ENCODE peak calls at places on chromosomes 2 and 18, in five cellular contexts. F is astrocyte of the spinal cord, J is GM12865, Q is neural progenitor cell, B is heart left ventricle. I is an unnamed sample.

GRCh38 chr2:216857131-216857550 is 2.7 kb downstream of the TNP1 start:
- DNase-seq in Q (peak; percentile 4), J (no peak), F (peak; percentile 62), B (no peak), I (no peak)

GRCh38 chr2:171626949-171627348 is 60.3 kb upstream of the DYNC1I2 start:
- DNase-seq in Q (no peak), B (no peak), F (no peak), J (no peak), I (no peak)

GRCh38 chr18:74397572-74397971 is 59.5 kb downstream of the DIPK1C start:
- DNase-seq in J (no peak), Q (no peak), B (no peak), F (no peak), I (no peak)

GRCh38 chr18:58714259-58714658 is 43.0 kb downstream of the MALT1 start:
- DNase-seq in B (no peak), J (no peak), F (no peak), Q (no peak), I (no peak)

GRCh38 chr2:130839011-130839780 is 2.5 kb downstream of the ARHGEF4 start:
- DNase-seq in Q (no peak), F (no peak), B (no peak), J (no peak), I (no peak)

GRCh38 chr18:8412117-8412516 is 197.1 kb upstream of the RAB12 start:
- DNase-seq in Q (no peak), J (no peak), B (no peak), F (no peak), I (no peak)

GRCh38 chr2:37523861-37524362 is 147.5 kb downstream of the CDC42EP3 start:
- DNase-seq in B (peak; percentile 56), F (peak; percentile 57), Q (no peak), J (no peak), I (no peak)

GRCh38 chr2:52269696-52270485 is 1238.0 kb upstream of the NRXN1 start:
- DNase-seq in F (peak; percentile 80), J (no peak), Q (no peak), B (no peak), I (no peak)

GRCh38 chr2:27255660-27256059 is 7.2 kb downstream of the SLC30A3 start:
- DNase-seq in B (no peak), F (peak; percentile 24), Q (no peak), J (no peak), I (no peak)

GRCh38 chr2:191188550-191189093 is 37.8 kb upstream of the STAT4 start:
- DNase-seq in J (no peak), Q (no peak), B (no peak), F (no peak), I (no peak)
- TF ChIP-seq CTCF in J (no peak), Q (no peak), B (no peak), F (no peak), I (no peak)

GRCh38 chr2:112061840-112062239 is 6.8 kb downstream of the TMEM87B start:
- DNase-seq in F (no peak), J (no peak), Q (no peak), B (no peak), I (no peak)

GRCh38 chr2:112062894-112063293 is 7.8 kb downstream of the TMEM87B start:
- DNase-seq in F (no peak), Q (no peak), J (peak; percentile 31), B (no peak), I (no peak)

GRCh38 chr2:112061299-112061698 is 6.2 kb downstream of the TMEM87B start:
- DNase-seq in F (no peak), B (no peak), J (no peak), Q (no peak), I (no peak)

GRCh38 chr2:112065966-112066365 is 10.9 kb downstream of the TMEM87B start:
- DNase-seq in B (no peak), F (peak; percentile 55), Q (no peak), J (no peak), I (peak; percentile 40)

DNA sequence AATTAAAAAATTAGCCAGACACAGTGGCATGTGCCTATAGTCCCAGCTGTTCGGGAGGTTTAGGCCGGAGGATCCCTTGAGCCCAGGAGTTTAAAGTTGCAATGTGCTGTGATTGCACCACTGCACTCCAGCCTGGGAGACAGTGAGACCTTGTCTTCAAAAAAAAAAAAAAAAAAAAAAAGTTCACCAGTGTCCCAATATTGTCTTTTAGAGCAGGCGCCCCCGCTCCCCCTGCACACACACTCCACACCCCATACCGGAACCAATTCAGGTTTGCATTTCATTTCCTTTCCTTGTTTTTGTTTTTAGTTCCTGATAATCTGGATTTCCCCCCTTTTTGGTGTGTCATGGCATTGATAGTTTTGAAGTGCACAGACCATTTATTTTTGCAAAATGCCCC is 10.4 kb downstream of the TMEM87B start:
- DNase-seq in F (no peak), Q (no peak), J (no peak), B (no peak), I (no peak)
- TF ChIP-seq CTCF in F (no peak), Q (no peak), J (no peak), B (no peak), I (no peak)

DNA sequence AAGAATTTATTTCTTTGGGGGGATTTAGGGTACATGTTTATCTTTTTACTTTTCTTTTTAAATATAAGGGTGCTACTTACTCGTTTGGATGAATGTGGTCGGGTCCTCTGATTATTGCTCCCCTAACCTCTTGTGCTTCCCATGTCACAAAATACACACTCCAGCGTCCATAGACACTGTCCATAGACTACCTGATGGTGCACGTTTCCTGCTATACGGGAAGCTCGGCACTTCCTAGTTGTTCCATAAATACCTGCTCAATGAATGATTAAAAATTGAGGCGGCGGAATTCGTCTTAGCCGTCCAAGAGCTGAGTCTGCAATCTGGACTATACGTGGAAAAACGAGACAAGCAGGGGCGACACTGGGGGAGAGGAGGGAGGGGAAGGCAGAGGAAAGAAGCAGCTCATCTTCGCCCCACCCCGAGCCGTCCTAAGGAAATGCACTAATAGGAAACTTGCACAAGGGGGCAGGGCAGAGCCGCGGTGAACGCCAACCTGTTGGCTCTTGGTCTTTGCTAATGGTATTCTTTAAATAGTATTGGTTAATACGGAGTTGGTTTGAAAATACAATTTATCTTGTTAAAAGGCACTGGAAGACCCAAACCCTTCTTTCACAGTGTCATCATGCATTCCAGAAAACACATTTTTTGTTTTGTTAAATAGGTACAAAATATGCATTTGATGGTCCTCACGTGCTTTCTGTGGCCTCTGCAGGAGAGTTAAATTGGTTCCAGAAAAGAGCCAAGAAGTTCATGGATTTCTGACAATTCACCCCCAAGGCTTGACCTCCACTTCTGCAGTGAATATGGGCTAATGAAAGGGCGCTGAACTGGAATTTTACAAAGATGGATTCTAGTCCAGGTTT is 73.0 kb upstream of the KCTD1 start:
- DNase-seq in B (peak; percentile 33), J (peak; percentile 69), F (peak; percentile 35), Q (peak; percentile 72), I (peak; percentile 74)
- TF ChIP-seq CTCF in B (peak; percentile 70), J (peak; percentile 62), F (peak; percentile 66), Q (peak; percentile 78), I (peak; percentile 75)

DNA sequence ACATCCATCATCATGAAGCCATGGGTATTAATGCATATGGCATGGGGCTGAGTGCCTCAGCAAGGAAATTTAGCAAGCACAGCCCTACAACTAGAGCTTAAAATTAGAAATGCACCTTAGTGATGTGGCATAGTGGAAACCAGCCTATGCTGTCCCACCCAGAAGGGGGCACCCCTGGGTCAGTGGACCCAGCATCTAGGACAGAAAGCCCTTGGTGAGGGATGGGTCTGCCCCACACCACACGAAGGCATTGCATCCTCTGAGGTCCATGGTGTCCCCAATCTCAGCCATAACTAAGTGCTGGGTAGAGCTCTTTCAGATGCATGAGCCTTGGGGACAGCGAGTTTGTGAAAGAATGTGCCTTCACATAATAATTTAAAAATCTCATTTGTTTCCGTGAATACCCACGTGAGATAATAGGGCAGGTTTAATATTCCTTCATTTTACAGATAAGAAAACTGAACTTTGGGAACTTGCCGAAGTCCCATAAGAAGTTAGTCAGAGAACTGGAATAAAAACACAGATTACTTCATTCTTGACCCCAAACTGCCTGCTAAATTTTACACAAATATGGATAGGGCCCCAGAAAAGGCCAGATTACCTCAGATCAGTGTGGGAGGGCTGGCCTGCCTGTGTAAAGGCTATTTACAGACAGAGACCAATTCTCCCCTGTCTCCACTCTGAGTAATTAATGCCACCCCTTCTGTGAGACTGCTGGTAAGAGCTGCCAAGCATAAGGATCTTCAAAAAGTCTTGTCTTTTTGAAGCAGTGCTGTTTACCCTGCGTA is 139.0 kb downstream of the MGAT5 start:
- DNase-seq in J (no peak), B (no peak), F (no peak), Q (no peak), I (no peak)
- TF ChIP-seq CTCF in J (no peak), B (no peak), F (no peak), Q (no peak), I (peak; percentile 20)

GRCh38 chr2:185201063-185201462 is 537.5 kb upstream of the FSIP2 start:
- DNase-seq in Q (no peak), F (no peak), B (no peak), J (no peak), I (no peak)
- TF ChIP-seq CTCF in Q (no peak), F (no peak), B (no peak), J (no peak), I (no peak)

DNA sequence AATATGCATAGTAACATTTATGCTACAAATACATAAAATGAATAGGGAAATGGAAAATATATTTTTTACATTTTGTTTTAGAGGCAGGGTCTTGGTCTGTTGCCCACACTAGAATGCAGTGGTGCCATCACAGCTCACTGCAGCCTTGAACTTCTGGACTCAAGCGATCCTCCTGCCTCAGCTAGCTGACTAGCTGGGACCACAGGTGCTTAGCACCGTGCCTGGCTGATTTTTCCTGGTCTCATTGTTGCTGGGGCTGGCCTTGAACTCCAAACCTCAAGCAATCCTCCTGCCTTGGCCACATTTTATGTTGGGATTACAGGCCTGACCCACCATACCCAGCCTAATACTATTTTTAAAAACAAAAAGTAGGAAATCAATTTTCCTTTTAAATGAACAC is 33.2 kb downstream of the XPO1 start:
- DNase-seq in Q (no peak), B (no peak), J (no peak), F (no peak), I (no peak)
- TF ChIP-seq CTCF in Q (no peak), B (no peak), J (no peak), F (no peak), I (no peak)

I was measured in GM13977.